ENCODE peak calls at places on chromosomes 4 and X, in five cellular contexts. J is HepG2, L is GM12878, A is H1, O is K562. Q is an unnamed sample.

GRCh38 chr4:33073811-33074210 is 2353.6 kb downstream of the PCDH7 start:
- DNase-seq in O (no peak), A (no peak), J (no peak), L (no peak), Q (no peak)

GRCh38 chr4:186946682-186947294 is 223.1 kb upstream of the FAT1 start:
- DNase-seq in L (no peak), O (peak; percentile 58), A (peak; percentile 46), J (peak; percentile 78), Q (peak; percentile 51)

GRCh38 chr4:111475001-111475400 is 670.3 kb upstream of the FAM241A start:
- DNase-seq in L (no peak), O (peak; percentile 0), J (peak; percentile 17), A (peak; percentile 38), Q (peak; percentile 67)

GRCh38 chrX:110691446-110691845 is 104.2 kb downstream of the CHRDL1 start:
- DNase-seq in O (no peak), L (no peak), A (no peak), J (no peak), Q (no peak)

GRCh38 chr4:133997440-133997839 is 204.1 kb downstream of the PABPC4L start:
- DNase-seq in O (no peak), L (no peak), J (no peak), A (no peak), Q (no peak)

GRCh38 chr4:117770269-117771087 is 263.8 kb upstream of the NDST3 start:
- DNase-seq in O (no peak), J (no peak), A (no peak), L (no peak), Q (no peak)

GRCh38 chr4:83862471-83862870 is 326.6 kb downstream of the GPAT3 start:
- DNase-seq in L (no peak), A (no peak), O (no peak), J (peak; percentile 55), Q (no peak)

GRCh38 chr4:110231869-110232268 is 33.5 kb upstream of the ELOVL6 start:
- DNase-seq in O (peak; percentile 37), L (no peak), A (no peak), J (peak; percentile 31), Q (no peak)

GRCh38 chr4:4734425-4734824 is 125.0 kb upstream of the MSX1 start:
- DNase-seq in O (no peak), J (no peak), L (no peak), A (no peak), Q (no peak)

GRCh38 chr4:169238445-169238844 is 32.3 kb downstream of the SH3RF1 start:
- DNase-seq in J (no peak), O (no peak), A (no peak), L (no peak), Q (no peak)

GRCh38 chr4:39719804-39720580 is 22.1 kb downstream of the UBE2K start:
- DNase-seq in A (no peak), O (no peak), L (no peak), J (no peak), Q (no peak)

GRCh38 chrX:127726227-127726626 is 326.0 kb downstream of the ACTRT1 start:
- DNase-seq in A (no peak), L (no peak), O (no peak), J (no peak), Q (no peak)

GRCh38 chr4:53695540-53696463 is 104.5 kb upstream of the LNX1 start:
- DNase-seq in L (peak; percentile 53), O (no peak), A (no peak), J (no peak), Q (no peak)

GRCh38 chrX:39956803-39957394 is 140.9 kb downstream of the BCOR start:
- DNase-seq in O (no peak), J (peak; percentile 28), A (no peak), L (no peak), Q (no peak)

GRCh38 chrX:13110427-13111324 is 66.3 kb upstream of the FAM9C start:
- DNase-seq in J (no peak), L (no peak), O (no peak), A (no peak), Q (no peak)

GRCh38 chrX:43940811-43941210 is 32.4 kb downstream of the NDP start:
- DNase-seq in L (no peak), O (no peak), A (no peak), J (no peak), Q (no peak)

GRCh38 chr4:86818211-86818610 is 31.0 kb downstream of the SLC10A6 start:
- DNase-seq in J (no peak), O (no peak), A (no peak), L (no peak), Q (no peak)

GRCh38 chr4:140090215-140090731 is 63.7 kb downstream of the MAML3 start:
- DNase-seq in L (no peak), J (peak; percentile 16), O (no peak), A (no peak), Q (no peak)

GRCh38 chr4:172809319-172809718 is 359.3 kb upstream of the GALNT7 start:
- DNase-seq in A (peak; percentile 81), O (no peak), L (no peak), J (no peak), Q (peak; percentile 89)
- TF ChIP-seq ATF2 in A (no peak), O (no peak), L (no peak), J (no peak), Q (no peak)

GRCh38 chr4:89754531-89754930 is 82.4 kb downstream of the SNCA start:
- DNase-seq in L (no peak), A (no peak), O (no peak), J (no peak), Q (no peak)

GRCh38 chr4:89752932-89753598 is 83.9 kb downstream of the SNCA start:
- DNase-seq in L (no peak), A (no peak), J (no peak), O (no peak), Q (no peak)

GRCh38 chr4:89753601-89754066 is 83.3 kb downstream of the SNCA start:
- DNase-seq in O (no peak), J (peak; percentile 30), L (no peak), A (no peak), Q (no peak)

GRCh38 chr4:89755210-89755609 is 81.8 kb downstream of the SNCA start:
- DNase-seq in A (no peak), O (no peak), J (no peak), L (no peak), Q (no peak)

GRCh38 chr4:89757154-89757723 is 79.7 kb downstream of the SNCA start:
- DNase-seq in A (no peak), O (no peak), J (no peak), L (no peak), Q (no peak)
- TF ChIP-seq MAX in A (no peak), O (no peak), J (no peak), L (no peak), Q (no peak)

GRCh38 chr4:56630876-56631666 is 50.0 kb downstream of the HOPX start:
- DNase-seq in A (no peak), O (no peak), J (no peak), L (no peak), Q (no peak)
- TF ChIP-seq ATF2 in A (no peak), O (no peak), J (no peak), L (no peak), Q (no peak)

GRCh38 chr4:94970650-94971049 is 212.9 kb downstream of the BMPR1B start:
- DNase-seq in O (no peak), J (no peak), A (no peak), L (no peak), Q (no peak)
- TF ChIP-seq MAX in O (no peak), J (no peak), A (no peak), L (no peak), Q (no peak)